ENCODE peak calls at places on chromosomes 7 and 10, in four cellular contexts. Q is K562, X is H1, E is GM12878. W is an unnamed sample.

GRCh38 chr7:85074-85945 is 107.1 kb upstream of the FAM20C start:
- DNase-seq in Q (no peak), X (no peak), E (no peak), W (no peak)

GRCh38 chr10:46220872-46221538 is 65.8 kb upstream of the ANTXRL start:
- DNase-seq in E (no peak), Q (peak), X (no peak), W (no peak)

GRCh38 chr7:100545636-100546128 is 6.7 kb downstream of the AGFG2 start:
- DNase-seq in Q (peak), X (no peak), E (peak), W (peak)

GRCh38 chr10:103549349-103549685 is 55.8 kb downstream of the NEURL1 start:
- DNase-seq in X (no peak), Q (no peak), E (no peak), W (peak)

GRCh38 chr7:44489955-44490350 is 505 bp downstream of the NUDCD3 start:
- DNase-seq in E (no peak), X (no peak), Q (peak), W (no peak)

GRCh38 chr10:3805791-3806381 is 20.9 kb upstream of the KLF6 start:
- DNase-seq in Q (peak), X (no peak), E (no peak), W (no peak)

GRCh38 chr10:73953665-73954064 is 42.7 kb downstream of the PLAU start:
- DNase-seq in Q (no peak), E (no peak), X (no peak), W (no peak)

GRCh38 chr10:10792681-10793080 is 225.0 kb upstream of the CELF2 start:
- DNase-seq in X (no peak), Q (no peak), E (no peak), W (no peak)

GRCh38 chr7:12401538-12402364 is 1.9 kb downstream of the VWDE start:
- DNase-seq in X (no peak), Q (no peak), E (no peak), W (no peak)

GRCh38 chr10:78861456-78862327 is 207.1 kb upstream of the ZMIZ1 start:
- DNase-seq in E (no peak), Q (no peak), X (peak), W (peak)

GRCh38 chr10:36224431-36224985 is 582.4 kb upstream of the FZD8 start:
- DNase-seq in E (no peak), X (no peak), Q (no peak), W (no peak)

GRCh38 chr10:126199221-126199998 is 188.9 kb downstream of the ADAM12 start:
- DNase-seq in Q (peak), X (no peak), E (no peak), W (no peak)

GRCh38 chr10:3763852-3764625 is 21.0 kb downstream of the KLF6 start:
- DNase-seq in X (no peak), Q (no peak), E (no peak), W (no peak)

GRCh38 chr10:3365630-3366029 is 193.0 kb upstream of the PITRM1 start:
- DNase-seq in E (no peak), Q (no peak), X (no peak), W (no peak)

GRCh38 chr10:98418596-98419265 is 3.7 kb upstream of the PYROXD2 start:
- DNase-seq in X (no peak), E (no peak), Q (no peak), W (no peak)

GRCh38 chr7:2355079-2356008 is 717 bp downstream of the EIF3B start:
- DNase-seq in E (no peak), X (peak), Q (peak), W (no peak)

GRCh38 chr7:79615871-79616640 is 162.6 kb upstream of the MAGI2 start:
- DNase-seq in E (no peak), X (no peak), Q (no peak), W (no peak)

GRCh38 chr10:99466632-99467031 is 36.2 kb upstream of the GOT1 start:
- DNase-seq in X (no peak), Q (no peak), E (no peak), W (no peak)

GRCh38 chr10:11223507-11224157 is 206.0 kb downstream of the CELF2 start:
- DNase-seq in Q (no peak), X (no peak), E (no peak), W (no peak)

GRCh38 chr7:113078321-113078720 is 8.3 kb downstream of the GPR85 start:
- DNase-seq in Q (no peak), X (no peak), E (no peak), W (no peak)

GRCh38 chr7:136030867-136031318 is 53.7 kb upstream of the MTPN start:
- DNase-seq in E (peak), Q (no peak), X (no peak), W (no peak)

GRCh38 chr10:2688958-2689357 is 378.4 kb upstream of the PFKP start:
- DNase-seq in E (no peak), X (no peak), Q (no peak), W (no peak)

GRCh38 chr7:28811003-28811402 is 147.1 kb downstream of the TRIL start:
- DNase-seq in E (no peak), X (no peak), Q (no peak), W (no peak)

DNA sequence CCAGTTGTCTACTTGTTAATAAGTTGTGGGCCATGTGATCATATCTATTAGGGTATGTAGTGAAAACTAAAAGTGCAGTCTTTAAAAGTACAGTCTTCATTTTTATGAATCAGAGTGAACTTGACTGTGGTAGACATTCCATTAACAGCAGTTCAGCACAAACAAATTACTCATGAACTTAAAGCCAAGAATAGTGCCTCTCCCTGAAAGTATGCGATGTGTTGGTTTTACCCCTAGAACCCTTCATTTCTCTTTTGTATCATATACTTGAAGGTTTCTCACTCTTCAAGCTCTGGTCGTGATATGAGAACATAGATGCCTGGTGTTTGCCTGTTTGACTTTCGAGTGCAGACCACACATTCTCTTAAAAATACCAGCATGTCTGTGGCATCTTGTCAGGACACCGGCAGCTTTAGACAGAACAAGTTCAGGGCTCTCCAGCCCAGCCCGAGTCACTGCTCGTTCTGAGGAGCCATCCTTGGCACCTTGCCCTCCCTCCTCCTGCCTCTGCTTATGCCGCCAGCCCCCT is 159.3 kb downstream of the LCOR start:
- DNase-seq in Q (no peak), X (no peak), E (no peak), W (no peak)
- TF ChIP-seq NRF1 in Q (no peak), X (no peak), E (no peak), W (no peak)

DNA sequence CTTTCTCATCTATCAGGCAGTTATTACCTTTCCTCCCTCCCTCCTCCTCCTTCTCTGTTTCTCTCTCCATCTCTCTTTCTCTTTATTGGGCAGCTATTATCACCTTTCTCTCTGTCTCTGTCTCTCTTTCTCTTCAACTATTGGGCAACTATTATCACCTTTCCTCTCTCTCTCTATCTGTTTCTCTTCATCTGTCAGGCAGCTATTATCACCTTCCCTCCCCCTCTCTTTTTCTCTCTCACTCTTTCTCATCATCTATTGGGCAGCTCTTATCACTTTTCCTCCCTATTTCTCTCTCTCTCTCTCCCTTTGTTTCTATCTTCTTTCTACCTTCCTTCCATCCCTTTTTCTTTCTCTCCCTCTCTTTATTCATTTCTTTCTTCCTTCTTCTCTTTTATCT is 1.2 kb downstream of the DMBT1 start:
- DNase-seq in X (no peak), E (no peak), Q (no peak), W (no peak)
- TF ChIP-seq NRF1 in X (no peak), E (no peak), Q (no peak), W (no peak)

GRCh38 chr10:130479146-130479545 is 343.0 kb downstream of the GLRX3 start:
- DNase-seq in Q (peak), E (no peak), X (no peak), W (no peak)
- TF ChIP-seq NRF1 in Q (no peak), E (no peak), X (no peak), W (no peak)

GRCh38 chr10:12348870-12349627 is at the start of gene CAMK1D:
- DNase-seq in E (no peak), Q (peak), X (peak), W (peak)

GRCh38 chr10:12349628-12350166 is 350 bp downstream of the CAMK1D start:
- DNase-seq in X (no peak), E (no peak), Q (no peak), W (no peak)

GRCh38 chr10:12350167-12350872 is 973 bp downstream of the CAMK1D start:
- DNase-seq in X (no peak), E (no peak), Q (no peak), W (peak)

GRCh38 chr10:12346707-12347106 is 2.6 kb upstream of the CAMK1D start:
- DNase-seq in X (no peak), E (no peak), Q (no peak), W (no peak)

DNA sequence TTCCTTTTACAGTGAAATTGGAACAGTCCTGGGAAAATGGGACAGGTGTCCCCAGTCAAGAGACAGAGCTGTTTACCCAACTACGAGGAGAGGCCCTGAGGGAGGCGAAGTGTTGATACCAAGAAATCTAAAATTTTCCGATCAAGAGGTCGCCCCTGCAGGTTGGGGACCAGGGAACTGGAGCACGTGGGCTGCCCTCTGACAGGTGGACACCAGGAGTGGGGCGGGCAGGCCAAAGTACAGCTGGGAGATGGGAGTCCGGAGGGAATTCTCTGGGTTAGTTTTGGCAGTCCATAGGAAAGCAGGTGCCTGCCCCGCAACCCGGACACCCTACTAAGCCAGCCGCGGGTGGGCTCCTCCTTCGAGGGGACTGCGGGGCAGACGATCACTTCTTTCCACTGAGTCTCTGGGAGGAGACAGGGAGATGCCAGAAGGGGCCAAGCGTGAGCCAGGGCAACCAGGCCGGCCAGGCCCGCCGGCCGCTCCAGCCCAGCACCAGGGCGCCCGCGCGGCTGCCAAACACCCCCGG is 942 bp upstream of the CAMK1D start:
- DNase-seq in X (peak), E (no peak), Q (no peak), W (no peak)
- TF ChIP-seq NRF1 in X (no peak), E (no peak), Q (no peak), W (no peak)